ENCODE peak calls at places on chromosomes 4 and X, in ten cellular contexts. O is foreskin fibroblast; J is effector CD4-positive, alpha-beta T cell; G is H9; K is endodermal cell; B is epithelial cell of esophagus; U is heart right ventricle; E is lung microvascular endothelial cell; S is anterior cingulate cortex; P is T-helper 1 cell. C is an unnamed sample.

GRCh38 chr4:108559067-108559793 is 61.1 kb upstream of the RPL34 start:
- DNase-seq in O (no peak), J (no peak), G (no peak), K (no peak), B (no peak), U (no peak), E (no peak), S (no peak), P (no peak), C (peak)

GRCh38 chr4:98481167-98481566 is 177.2 kb downstream of the TSPAN5 start:
- DNase-seq in O (no peak), J (no peak), G (no peak), K (no peak), B (no peak), U (no peak), E (no peak), S (no peak), P (no peak), C (no peak)

GRCh38 chr4:24516926-24517325 is 67.4 kb downstream of the DHX15 start:
- DNase-seq in O (no peak), J (no peak), G (no peak), K (no peak), B (no peak), U (no peak), E (no peak), S (no peak), P (no peak), C (no peak)

GRCh38 chr4:40662962-40663604 is 33.4 kb upstream of the RBM47 start:
- DNase-seq in O (peak), J (no peak), G (no peak), K (no peak), B (peak), U (no peak), E (no peak), S (peak), P (no peak), C (no peak)

GRCh38 chr4:170827562-170828260 is 738.0 kb upstream of the AADAT start:
- DNase-seq in O (no peak), J (no peak), G (no peak), K (no peak), B (peak), U (no peak), E (no peak), S (no peak), P (no peak), C (no peak)

GRCh38 chrX:7158468-7158990 is 10.6 kb upstream of the PUDP start:
- DNase-seq in O (no peak), J (no peak), G (no peak), K (peak), B (no peak), U (no peak), E (no peak), S (no peak), P (no peak), C (no peak)

GRCh38 chr4:14264437-14264836 is 636.9 kb upstream of the BOD1L1 start:
- DNase-seq in O (no peak), J (no peak), G (peak), K (peak), B (peak), U (no peak), E (peak), S (no peak), P (no peak), C (peak)

GRCh38 chr4:159024828-159025227 is 78.1 kb upstream of the RAPGEF2 start:
- DNase-seq in O (no peak), J (no peak), G (no peak), K (no peak), B (no peak), U (no peak), E (no peak), S (no peak), P (no peak), C (no peak)

GRCh38 chr4:7375427-7375826 is 59.3 kb downstream of the PSAPL1 start:
- DNase-seq in O (no peak), J (no peak), G (no peak), K (no peak), B (no peak), U (no peak), E (no peak), S (no peak), P (no peak), C (no peak)

GRCh38 chrX:10177620-10178019 is 20.8 kb downstream of the CLCN4 start:
- DNase-seq in O (peak), J (no peak), G (no peak), K (no peak), B (no peak), U (no peak), E (no peak), S (peak), P (no peak), C (no peak)